ENCODE peak calls at places on chromosomes 12 and 14, in eight cellular contexts. One of them, this sample, is unnamed. For H3K9me3, the result is how much of the 10 kb centered on the place peaks cover.

GRCh38 chr12:4287325-4288290 is 14.0 kb downstream of the CCND2 start:
- DNase-seq in left ventricle myocardium inferior: no peak
- DNase-seq in PC-9: no peak
- DNase-seq in IMR-90: no peak
- DNase-seq in naive thymus-derived CD4-positive, alpha-beta T cell: no peak
- DNase-seq in K562: no peak
- DNase-seq in iPS DF 6.9: no peak
- DNase-seq in A549: no peak
- DNase-seq in this sample: no peak

GRCh38 chr12:57111046-57111698 is at the start of gene STAT6:
- DNase-seq in left ventricle myocardium inferior: peak
- DNase-seq in PC-9: peak
- DNase-seq in IMR-90: peak
- DNase-seq in naive thymus-derived CD4-positive, alpha-beta T cell: peak
- DNase-seq in K562: peak
- DNase-seq in iPS DF 6.9: no peak
- DNase-seq in A549: peak
- DNase-seq in this sample: peak

GRCh38 chr12:88643685-88644084 is 63.4 kb upstream of the KITLG start:
- DNase-seq in left ventricle myocardium inferior: no peak
- DNase-seq in PC-9: no peak
- DNase-seq in IMR-90: peak
- DNase-seq in naive thymus-derived CD4-positive, alpha-beta T cell: no peak
- DNase-seq in K562: no peak
- DNase-seq in iPS DF 6.9: no peak
- DNase-seq in A549: no peak
- DNase-seq in this sample: no peak

GRCh38 chr14:68405959-68406358 is 386.9 kb downstream of the ZFP36L1 start:
- DNase-seq in left ventricle myocardium inferior: no peak
- DNase-seq in PC-9: no peak
- DNase-seq in IMR-90: peak
- DNase-seq in naive thymus-derived CD4-positive, alpha-beta T cell: no peak
- DNase-seq in K562: no peak
- DNase-seq in iPS DF 6.9: no peak
- DNase-seq in A549: no peak
- DNase-seq in this sample: no peak

GRCh38 chr12:71183018-71183417 is 25.2 kb upstream of the TSPAN8 start:
- DNase-seq in left ventricle myocardium inferior: no peak
- DNase-seq in PC-9: peak
- DNase-seq in IMR-90: no peak
- DNase-seq in naive thymus-derived CD4-positive, alpha-beta T cell: no peak
- DNase-seq in K562: no peak
- DNase-seq in iPS DF 6.9: no peak
- DNase-seq in A549: no peak
- DNase-seq in this sample: no peak

GRCh38 chr12:115394498-115395220 is 710.7 kb upstream of the TBX3 start:
- DNase-seq in left ventricle myocardium inferior: no peak
- DNase-seq in PC-9: no peak
- DNase-seq in IMR-90: peak
- DNase-seq in naive thymus-derived CD4-positive, alpha-beta T cell: no peak
- DNase-seq in K562: no peak
- DNase-seq in iPS DF 6.9: no peak
- DNase-seq in A549: no peak
- DNase-seq in this sample: no peak

GRCh38 chr14:102474934-102475333 is 34.6 kb downstream of the ANKRD9 start:
- DNase-seq in left ventricle myocardium inferior: peak
- DNase-seq in PC-9: no peak
- DNase-seq in IMR-90: peak
- DNase-seq in naive thymus-derived CD4-positive, alpha-beta T cell: no peak
- DNase-seq in K562: no peak
- DNase-seq in iPS DF 6.9: no peak
- DNase-seq in A549: no peak
- DNase-seq in this sample: no peak

GRCh38 chr12:65188179-65188709 is 18.9 kb downstream of the LEMD3 start:
- DNase-seq in left ventricle myocardium inferior: no peak
- DNase-seq in PC-9: no peak
- DNase-seq in IMR-90: peak
- DNase-seq in naive thymus-derived CD4-positive, alpha-beta T cell: no peak
- DNase-seq in K562: no peak
- DNase-seq in iPS DF 6.9: no peak
- DNase-seq in A549: no peak
- DNase-seq in this sample: no peak

GRCh38 chr12:131135311-131135785 is 181.6 kb downstream of the ADGRD1 start:
- DNase-seq in left ventricle myocardium inferior: no peak
- DNase-seq in PC-9: no peak
- DNase-seq in IMR-90: no peak
- DNase-seq in naive thymus-derived CD4-positive, alpha-beta T cell: no peak
- DNase-seq in K562: no peak
- DNase-seq in iPS DF 6.9: no peak
- DNase-seq in A549: no peak
- DNase-seq in this sample: no peak

GRCh38 chr12:117134059-117134458 is 34.8 kb upstream of the TESC start:
- DNase-seq in left ventricle myocardium inferior: no peak
- DNase-seq in PC-9: no peak
- DNase-seq in IMR-90: no peak
- DNase-seq in naive thymus-derived CD4-positive, alpha-beta T cell: no peak
- DNase-seq in K562: no peak
- DNase-seq in iPS DF 6.9: no peak
- DNase-seq in A549: no peak
- DNase-seq in this sample: peak

GRCh38 chr12:52119398-52120254 is 40.1 kb downstream of the SMIM41 start:
- DNase-seq in left ventricle myocardium inferior: peak
- DNase-seq in PC-9: peak
- DNase-seq in IMR-90: no peak
- DNase-seq in naive thymus-derived CD4-positive, alpha-beta T cell: peak
- DNase-seq in K562: peak
- DNase-seq in iPS DF 6.9: no peak
- DNase-seq in A549: peak
- DNase-seq in this sample: peak

GRCh38 chr12:30694412-30694955 is 1.2 kb downstream of the IPO8 start:
- DNase-seq in left ventricle myocardium inferior: no peak
- DNase-seq in PC-9: no peak
- DNase-seq in IMR-90: peak
- DNase-seq in naive thymus-derived CD4-positive, alpha-beta T cell: no peak
- DNase-seq in K562: no peak
- DNase-seq in iPS DF 6.9: no peak
- DNase-seq in A549: no peak
- DNase-seq in this sample: no peak

GRCh38 chr12:131862994-131863710 is 31.3 kb upstream of the ULK1 start:
- DNase-seq in left ventricle myocardium inferior: no peak
- DNase-seq in PC-9: no peak
- DNase-seq in IMR-90: no peak
- DNase-seq in naive thymus-derived CD4-positive, alpha-beta T cell: no peak
- DNase-seq in K562: peak
- DNase-seq in iPS DF 6.9: no peak
- DNase-seq in A549: no peak
- DNase-seq in this sample: no peak

GRCh38 chr12:2944401-2945047 is 14.7 kb upstream of the TEAD4 start:
- DNase-seq in left ventricle myocardium inferior: peak
- DNase-seq in PC-9: peak
- DNase-seq in IMR-90: peak
- DNase-seq in naive thymus-derived CD4-positive, alpha-beta T cell: peak
- DNase-seq in K562: peak
- DNase-seq in iPS DF 6.9: no peak
- DNase-seq in A549: peak
- DNase-seq in this sample: peak

GRCh38 chr12:75706786-75707605 is 195.6 kb upstream of the KRR1 start:
- DNase-seq in left ventricle myocardium inferior: no peak
- DNase-seq in PC-9: no peak
- DNase-seq in IMR-90: peak
- DNase-seq in naive thymus-derived CD4-positive, alpha-beta T cell: no peak
- DNase-seq in K562: peak
- DNase-seq in iPS DF 6.9: no peak
- DNase-seq in A549: no peak
- DNase-seq in this sample: no peak

GRCh38 chr12:56629459-56630179 is 507 bp downstream of the BAZ2A start:
- DNase-seq in left ventricle myocardium inferior: peak
- DNase-seq in PC-9: no peak
- DNase-seq in IMR-90: no peak
- DNase-seq in naive thymus-derived CD4-positive, alpha-beta T cell: peak
- DNase-seq in K562: peak
- DNase-seq in iPS DF 6.9: no peak
- DNase-seq in A549: peak
- DNase-seq in this sample: peak

GRCh38 chr14:102655154-102655553 is 62.7 kb downstream of the RCOR1 start:
- DNase-seq in left ventricle myocardium inferior: no peak
- DNase-seq in PC-9: peak
- DNase-seq in IMR-90: peak
- DNase-seq in naive thymus-derived CD4-positive, alpha-beta T cell: no peak
- DNase-seq in K562: no peak
- DNase-seq in iPS DF 6.9: no peak
- DNase-seq in A549: peak
- DNase-seq in this sample: no peak

GRCh38 chr12:22333186-22333745 is 1.2 kb downstream of the ST8SIA1 start:
- DNase-seq in left ventricle myocardium inferior: no peak
- DNase-seq in PC-9: no peak
- DNase-seq in IMR-90: peak
- DNase-seq in naive thymus-derived CD4-positive, alpha-beta T cell: no peak
- DNase-seq in K562: no peak
- DNase-seq in iPS DF 6.9: no peak
- DNase-seq in A549: no peak
- DNase-seq in this sample: no peak

GRCh38 chr12:23132357-23132756 is 507.4 kb downstream of the ETNK1 start:
- DNase-seq in left ventricle myocardium inferior: no peak
- DNase-seq in PC-9: no peak
- DNase-seq in IMR-90: no peak
- DNase-seq in naive thymus-derived CD4-positive, alpha-beta T cell: no peak
- DNase-seq in K562: no peak
- DNase-seq in iPS DF 6.9: no peak
- DNase-seq in A549: no peak
- DNase-seq in this sample: no peak

GRCh38 chr14:73243341-73243740 is 6.0 kb downstream of the PAPLN start:
- DNase-seq in left ventricle myocardium inferior: no peak
- DNase-seq in PC-9: no peak
- DNase-seq in IMR-90: no peak
- DNase-seq in naive thymus-derived CD4-positive, alpha-beta T cell: no peak
- DNase-seq in K562: no peak
- DNase-seq in iPS DF 6.9: no peak
- DNase-seq in A549: no peak
- DNase-seq in this sample: no peak
- H3K9me3 ChIP-seq in left ventricle myocardium inferior: under half
- H3K9me3 ChIP-seq in PC-9: under half
- H3K9me3 ChIP-seq in IMR-90: under half
- H3K9me3 ChIP-seq in naive thymus-derived CD4-positive, alpha-beta T cell: under half
- H3K9me3 ChIP-seq in K562: under half
- H3K9me3 ChIP-seq in iPS DF 6.9: under half
- H3K9me3 ChIP-seq in A549: under half
- H3K9me3 ChIP-seq in this sample: under half

GRCh38 chr14:40374221-40374620 is 942.0 kb upstream of the FBXO33 start:
- DNase-seq in left ventricle myocardium inferior: no peak
- DNase-seq in PC-9: no peak
- DNase-seq in IMR-90: no peak
- DNase-seq in naive thymus-derived CD4-positive, alpha-beta T cell: no peak
- DNase-seq in K562: no peak
- DNase-seq in iPS DF 6.9: no peak
- DNase-seq in A549: no peak
- DNase-seq in this sample: no peak

GRCh38 chr14:40367717-40368116 is 935.5 kb upstream of the FBXO33 start:
- DNase-seq in left ventricle myocardium inferior: no peak
- DNase-seq in PC-9: no peak
- DNase-seq in IMR-90: no peak
- DNase-seq in naive thymus-derived CD4-positive, alpha-beta T cell: no peak
- DNase-seq in K562: no peak
- DNase-seq in iPS DF 6.9: no peak
- DNase-seq in A549: no peak
- DNase-seq in this sample: no peak

GRCh38 chr14:40365305-40365704 is 933.1 kb upstream of the FBXO33 start:
- DNase-seq in left ventricle myocardium inferior: no peak
- DNase-seq in PC-9: no peak
- DNase-seq in IMR-90: no peak
- DNase-seq in naive thymus-derived CD4-positive, alpha-beta T cell: no peak
- DNase-seq in K562: no peak
- DNase-seq in iPS DF 6.9: no peak
- DNase-seq in A549: no peak
- DNase-seq in this sample: no peak

GRCh38 chr14:40368314-40368713 is 936.1 kb upstream of the FBXO33 start:
- DNase-seq in left ventricle myocardium inferior: no peak
- DNase-seq in PC-9: no peak
- DNase-seq in IMR-90: no peak
- DNase-seq in naive thymus-derived CD4-positive, alpha-beta T cell: no peak
- DNase-seq in K562: no peak
- DNase-seq in iPS DF 6.9: no peak
- DNase-seq in A549: no peak
- DNase-seq in this sample: no peak

GRCh38 chr14:40371011-40371410 is 938.8 kb upstream of the FBXO33 start:
- DNase-seq in left ventricle myocardium inferior: no peak
- DNase-seq in PC-9: no peak
- DNase-seq in IMR-90: no peak
- DNase-seq in naive thymus-derived CD4-positive, alpha-beta T cell: no peak
- DNase-seq in K562: no peak
- DNase-seq in iPS DF 6.9: no peak
- DNase-seq in A549: no peak
- DNase-seq in this sample: no peak
- H3K9me3 ChIP-seq in left ventricle myocardium inferior: under half
- H3K9me3 ChIP-seq in PC-9: under half
- H3K9me3 ChIP-seq in IMR-90: under half
- H3K9me3 ChIP-seq in naive thymus-derived CD4-positive, alpha-beta T cell: under half
- H3K9me3 ChIP-seq in K562: under half
- H3K9me3 ChIP-seq in iPS DF 6.9: under half
- H3K9me3 ChIP-seq in A549: under half
- H3K9me3 ChIP-seq in this sample: under half

GRCh38 chr14:79468491-79468890 is 742.8 kb downstream of the DIO2 start:
- DNase-seq in left ventricle myocardium inferior: no peak
- DNase-seq in PC-9: no peak
- DNase-seq in IMR-90: no peak
- DNase-seq in naive thymus-derived CD4-positive, alpha-beta T cell: no peak
- DNase-seq in K562: no peak
- DNase-seq in iPS DF 6.9: no peak
- DNase-seq in A549: no peak
- DNase-seq in this sample: no peak
- H3K9me3 ChIP-seq in left ventricle myocardium inferior: under half
- H3K9me3 ChIP-seq in PC-9: under half
- H3K9me3 ChIP-seq in IMR-90: under half
- H3K9me3 ChIP-seq in naive thymus-derived CD4-positive, alpha-beta T cell: under half
- H3K9me3 ChIP-seq in K562: under half
- H3K9me3 ChIP-seq in iPS DF 6.9: under half
- H3K9me3 ChIP-seq in A549: under half
- H3K9me3 ChIP-seq in this sample: under half

GRCh38 chr12:120990487-120991055 is 12.2 kb downstream of the HNF1A start:
- DNase-seq in left ventricle myocardium inferior: no peak
- DNase-seq in PC-9: no peak
- DNase-seq in IMR-90: no peak
- DNase-seq in naive thymus-derived CD4-positive, alpha-beta T cell: no peak
- DNase-seq in K562: no peak
- DNase-seq in iPS DF 6.9: no peak
- DNase-seq in A549: no peak
- DNase-seq in this sample: no peak
- H3K9me3 ChIP-seq in left ventricle myocardium inferior: under half
- H3K9me3 ChIP-seq in PC-9: under half
- H3K9me3 ChIP-seq in IMR-90: under half
- H3K9me3 ChIP-seq in naive thymus-derived CD4-positive, alpha-beta T cell: under half
- H3K9me3 ChIP-seq in K562: under half
- H3K9me3 ChIP-seq in iPS DF 6.9: under half
- H3K9me3 ChIP-seq in A549: under half
- H3K9me3 ChIP-seq in this sample: under half